ENCODE peak calls at places on chromosome 7, in four cellular contexts. One of them, this sample, is unnamed.

GRCh38 chr7:51374936-51375335 is 58.3 kb upstream of the COBL start:
- DNase-seq in K562: no peak
- DNase-seq in IMR-90: no peak
- DNase-seq in GM12878: no peak
- DNase-seq in this sample: no peak

GRCh38 chr7:157660971-157661610 is 324.3 kb downstream of the DNAJB6 start:
- DNase-seq in K562: no peak
- DNase-seq in IMR-90: no peak
- DNase-seq in GM12878: no peak
- DNase-seq in this sample: no peak

GRCh38 chr7:70872188-70872587 is 259.8 kb upstream of the GALNT17 start:
- DNase-seq in K562: no peak
- DNase-seq in IMR-90: no peak
- DNase-seq in GM12878: no peak
- DNase-seq in this sample: no peak

GRCh38 chr7:135160098-135160857 is 10.2 kb downstream of the CYREN start:
- DNase-seq in K562: peak
- DNase-seq in IMR-90: peak
- DNase-seq in GM12878: no peak
- DNase-seq in this sample: peak

GRCh38 chr7:142811154-142811737 is 40.5 kb downstream of the PRSS2 start:
- DNase-seq in K562: peak
- DNase-seq in IMR-90: peak
- DNase-seq in GM12878: no peak
- DNase-seq in this sample: peak

GRCh38 chr7:130141161-130141857 is 63.9 kb downstream of the TMEM209 start:
- DNase-seq in K562: peak
- DNase-seq in IMR-90: peak
- DNase-seq in GM12878: no peak
- DNase-seq in this sample: no peak

GRCh38 chr7:38463277-38464224 is 167.6 kb downstream of the AMPH start:
- DNase-seq in K562: no peak
- DNase-seq in IMR-90: peak
- DNase-seq in GM12878: peak
- DNase-seq in this sample: no peak

GRCh38 chr7:31087351-31087750 is 35.2 kb downstream of the ADCYAP1R1 start:
- DNase-seq in K562: no peak
- DNase-seq in IMR-90: no peak
- DNase-seq in GM12878: no peak
- DNase-seq in this sample: no peak

GRCh38 chr7:103821105-103821504 is 168.4 kb downstream of the RELN start:
- DNase-seq in K562: no peak
- DNase-seq in IMR-90: no peak
- DNase-seq in GM12878: no peak
- DNase-seq in this sample: no peak

GRCh38 chr7:13257661-13258060 is 570.2 kb downstream of the ARL4A start:
- DNase-seq in K562: no peak
- DNase-seq in IMR-90: no peak
- DNase-seq in GM12878: no peak
- DNase-seq in this sample: no peak

GRCh38 chr7:39017369-39017768 is 39.7 kb downstream of the POU6F2 start:
- DNase-seq in K562: no peak
- DNase-seq in IMR-90: no peak
- DNase-seq in GM12878: no peak
- DNase-seq in this sample: no peak

GRCh38 chr7:100957832-100958421 is 8.6 kb downstream of the MUC3A start:
- DNase-seq in K562: peak
- DNase-seq in IMR-90: peak
- DNase-seq in GM12878: no peak
- DNase-seq in this sample: peak

GRCh38 chr7:91636129-91636724 is 244.3 kb downstream of the MTERF1 start:
- DNase-seq in K562: no peak
- DNase-seq in IMR-90: no peak
- DNase-seq in GM12878: no peak
- DNase-seq in this sample: peak

GRCh38 chr7:136523581-136523980 is 344.9 kb upstream of the CHRM2 start:
- DNase-seq in K562: no peak
- DNase-seq in IMR-90: peak
- DNase-seq in GM12878: no peak
- DNase-seq in this sample: no peak

GRCh38 chr7:138602456-138602855 is 98.7 kb downstream of the SVOPL start:
- DNase-seq in K562: no peak
- DNase-seq in IMR-90: no peak
- DNase-seq in GM12878: no peak
- DNase-seq in this sample: no peak

GRCh38 chr7:92061154-92061553 is 73.1 kb downstream of the CYP51A1 start:
- DNase-seq in K562: no peak
- DNase-seq in IMR-90: no peak
- DNase-seq in GM12878: no peak
- DNase-seq in this sample: no peak

GRCh38 chr7:110442386-110442837 is 648.5 kb upstream of the LRRN3 start:
- DNase-seq in K562: no peak
- DNase-seq in IMR-90: peak
- DNase-seq in GM12878: no peak
- DNase-seq in this sample: peak

GRCh38 chr7:11120068-11120664 is 146.5 kb downstream of the PHF14 start:
- DNase-seq in K562: no peak
- DNase-seq in IMR-90: no peak
- DNase-seq in GM12878: no peak
- DNase-seq in this sample: no peak

GRCh38 chr7:26212921-26213718 is 11.6 kb downstream of the CBX3 start:
- DNase-seq in K562: no peak
- DNase-seq in IMR-90: no peak
- DNase-seq in GM12878: no peak
- DNase-seq in this sample: no peak

GRCh38 chr7:51077951-51078350 is 238.7 kb downstream of the COBL start:
- DNase-seq in K562: no peak
- DNase-seq in IMR-90: no peak
- DNase-seq in GM12878: no peak
- DNase-seq in this sample: no peak

GRCh38 chr7:4602905-4603842 is 78.9 kb upstream of the FOXK1 start:
- DNase-seq in K562: no peak
- DNase-seq in IMR-90: no peak
- DNase-seq in GM12878: no peak
- DNase-seq in this sample: no peak

GRCh38 chr7:40329601-40330153 is 194.9 kb downstream of the SUGCT start:
- DNase-seq in K562: peak
- DNase-seq in IMR-90: peak
- DNase-seq in GM12878: no peak
- DNase-seq in this sample: peak

GRCh38 chr7:101234636-101235035 is 3.0 kb downstream of the CLDN15 start:
- DNase-seq in K562: no peak
- DNase-seq in IMR-90: no peak
- DNase-seq in GM12878: no peak
- DNase-seq in this sample: no peak

GRCh38 chr7:17460665-17461064 is 162.2 kb downstream of the AHR start:
- DNase-seq in K562: no peak
- DNase-seq in IMR-90: no peak
- DNase-seq in GM12878: no peak
- DNase-seq in this sample: no peak

GRCh38 chr7:112422842-112423496 is 27.3 kb upstream of the IFRD1 start:
- DNase-seq in K562: peak
- DNase-seq in IMR-90: peak
- DNase-seq in GM12878: no peak
- DNase-seq in this sample: peak

GRCh38 chr7:157444011-157444842 is 107.4 kb downstream of the DNAJB6 start:
- DNase-seq in K562: no peak
- DNase-seq in IMR-90: no peak
- DNase-seq in GM12878: no peak
- DNase-seq in this sample: no peak

GRCh38 chr7:122616951-122617350 is 82.0 kb downstream of the RNF133 start:
- DNase-seq in K562: no peak
- DNase-seq in IMR-90: no peak
- DNase-seq in GM12878: no peak
- DNase-seq in this sample: no peak

GRCh38 chr7:117401293-117402002 is 25.8 kb downstream of the ASZ1 start:
- DNase-seq in K562: peak
- DNase-seq in IMR-90: peak
- DNase-seq in GM12878: no peak
- DNase-seq in this sample: peak

DNA sequence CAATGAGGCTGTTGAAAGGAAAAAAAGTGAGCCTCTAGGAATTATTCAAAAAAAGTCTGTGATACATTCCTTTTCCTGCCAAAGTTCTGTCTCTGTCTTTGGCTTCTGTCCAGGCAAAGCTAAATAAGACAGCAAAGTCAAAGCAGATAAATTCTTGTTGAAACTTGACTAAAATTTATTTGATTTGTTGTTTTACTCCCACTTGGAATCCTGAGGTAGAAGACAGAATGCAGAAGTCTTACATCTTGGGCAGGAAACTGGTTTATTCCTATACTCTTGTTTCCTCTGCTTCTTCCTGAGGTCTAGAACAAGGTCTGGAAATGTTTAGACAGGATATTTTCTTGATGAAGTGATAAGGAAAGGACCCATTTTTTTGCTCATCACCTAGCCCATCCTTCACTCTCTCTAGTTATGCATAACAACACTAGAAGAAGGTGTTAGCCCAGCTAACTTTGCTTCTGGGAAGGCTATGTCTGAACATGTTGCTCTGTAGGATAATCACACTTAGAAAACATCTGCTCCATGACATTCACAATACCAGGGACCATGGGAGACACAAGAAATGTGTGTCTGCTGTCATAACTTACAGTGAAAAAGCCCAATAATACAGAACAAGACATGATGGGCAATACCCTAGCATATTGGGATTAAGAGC is 14.1 kb upstream of the ZNF282 start:
- DNase-seq in K562: no peak
- DNase-seq in IMR-90: no peak
- DNase-seq in GM12878: no peak
- DNase-seq in this sample: no peak
- TF ChIP-seq ELK1 in K562: no peak
- TF ChIP-seq ELK1 in IMR-90: no peak
- TF ChIP-seq ELK1 in GM12878: no peak
- TF ChIP-seq ELK1 in this sample: no peak

DNA sequence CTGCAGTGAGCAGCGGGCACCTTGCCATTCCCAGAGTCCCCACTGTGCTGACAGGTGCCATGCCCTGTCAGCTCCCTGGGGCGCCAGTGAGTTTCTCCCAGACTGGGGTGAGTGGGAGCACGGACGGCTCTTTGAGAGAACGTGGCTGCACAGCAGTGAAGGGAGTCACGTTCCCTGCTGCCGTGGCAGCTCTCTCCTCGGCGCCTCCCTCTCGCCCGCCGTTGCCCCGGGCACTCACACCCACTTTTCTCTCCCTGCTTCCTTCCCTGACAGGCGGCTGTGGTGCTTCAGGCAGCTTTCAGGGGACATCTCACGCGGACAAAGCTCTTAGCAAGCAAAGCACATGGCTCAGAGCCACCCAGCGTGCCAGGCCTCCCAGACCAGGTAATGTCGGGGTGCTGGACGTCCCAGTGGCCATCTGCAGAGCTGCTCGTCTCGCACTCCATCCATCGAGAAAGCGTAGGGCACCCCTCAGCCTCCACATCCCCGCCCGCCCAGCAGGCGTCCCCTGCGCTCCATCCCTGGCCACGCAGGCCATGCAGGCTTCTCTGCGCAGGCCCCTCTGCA is 27.1 kb upstream of the TTYH3 start:
- DNase-seq in K562: no peak
- DNase-seq in IMR-90: no peak
- DNase-seq in GM12878: no peak
- DNase-seq in this sample: no peak
- TF ChIP-seq CEBPB in K562: no peak
- TF ChIP-seq CEBPB in IMR-90: no peak
- TF ChIP-seq CEBPB in GM12878: no peak
- TF ChIP-seq CEBPB in this sample: no peak

GRCh38 chr7:824106-824505 is 8.2 kb upstream of the SUN1 start:
- DNase-seq in K562: no peak
- DNase-seq in IMR-90: no peak
- DNase-seq in GM12878: no peak
- DNase-seq in this sample: no peak
- TF ChIP-seq ELK1 in K562: no peak
- TF ChIP-seq ELK1 in IMR-90: no peak
- TF ChIP-seq ELK1 in GM12878: no peak
- TF ChIP-seq ELK1 in this sample: no peak

GRCh38 chr7:67917118-67917755 is 920.6 kb downstream of the TYW1 start:
- DNase-seq in K562: no peak
- DNase-seq in IMR-90: no peak
- DNase-seq in GM12878: no peak
- DNase-seq in this sample: no peak

GRCh38 chr7:67916571-67916970 is 919.9 kb downstream of the TYW1 start:
- DNase-seq in K562: no peak
- DNase-seq in IMR-90: no peak
- DNase-seq in GM12878: no peak
- DNase-seq in this sample: no peak

GRCh38 chr7:67907792-67908191 is 911.2 kb downstream of the TYW1 start:
- DNase-seq in K562: no peak
- DNase-seq in IMR-90: no peak
- DNase-seq in GM12878: no peak
- DNase-seq in this sample: no peak

GRCh38 chr7:67918158-67918557 is 921.5 kb downstream of the TYW1 start:
- DNase-seq in K562: no peak
- DNase-seq in IMR-90: no peak
- DNase-seq in GM12878: no peak
- DNase-seq in this sample: peak

DNA sequence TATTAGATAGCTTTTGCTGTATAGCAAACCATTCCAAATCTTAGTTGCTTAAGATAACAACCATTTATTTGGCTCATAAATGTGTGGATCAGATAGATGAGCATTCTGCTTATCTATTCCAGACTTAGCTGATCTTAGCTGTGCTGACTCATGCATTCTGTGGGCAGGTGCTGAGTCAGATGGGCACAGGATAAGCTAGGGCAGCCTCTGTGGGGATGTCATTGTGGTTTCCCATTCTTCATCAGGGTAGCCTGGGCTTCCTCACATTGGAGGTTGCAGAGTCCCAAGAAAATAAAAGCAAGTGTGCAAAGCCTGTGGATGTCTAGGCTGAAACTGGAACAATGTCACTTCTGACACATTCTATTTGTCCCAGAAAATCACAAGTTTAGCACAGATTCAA is 917.0 kb downstream of the TYW1 start:
- DNase-seq in K562: no peak
- DNase-seq in IMR-90: no peak
- DNase-seq in GM12878: no peak
- DNase-seq in this sample: no peak
- TF ChIP-seq CEBPB in K562: no peak
- TF ChIP-seq CEBPB in IMR-90: no peak
- TF ChIP-seq CEBPB in GM12878: no peak
- TF ChIP-seq CEBPB in this sample: no peak

GRCh38 chr7:153400735-153401593 is 641.4 kb downstream of the ACTR3B start:
- DNase-seq in K562: no peak
- DNase-seq in IMR-90: no peak
- DNase-seq in GM12878: no peak
- DNase-seq in this sample: no peak

GRCh38 chr7:153401795-153402720 is 642.5 kb downstream of the ACTR3B start:
- DNase-seq in K562: no peak
- DNase-seq in IMR-90: no peak
- DNase-seq in GM12878: no peak
- DNase-seq in this sample: no peak

GRCh38 chr7:153404781-153405279 is 645.3 kb downstream of the ACTR3B start:
- DNase-seq in K562: no peak
- DNase-seq in IMR-90: no peak
- DNase-seq in GM12878: no peak
- DNase-seq in this sample: no peak

GRCh38 chr7:153404124-153404523 is 644.6 kb downstream of the ACTR3B start:
- DNase-seq in K562: no peak
- DNase-seq in IMR-90: no peak
- DNase-seq in GM12878: no peak
- DNase-seq in this sample: no peak

GRCh38 chr7:153402721-153403541 is 643.4 kb downstream of the ACTR3B start:
- DNase-seq in K562: no peak
- DNase-seq in IMR-90: no peak
- DNase-seq in GM12878: no peak
- DNase-seq in this sample: no peak
- TF ChIP-seq ELK1 in K562: no peak
- TF ChIP-seq ELK1 in IMR-90: no peak
- TF ChIP-seq ELK1 in GM12878: no peak
- TF ChIP-seq ELK1 in this sample: no peak

This sample was measured in A549.